ENCODE peak calls at places on chromosomes 6 and 20, in five cellular contexts. Y is stimulated activated naive CD8-positive, alpha-beta T cell treated with anti-CD3 and anti-CD28 coated beads, Interleukin-15, amount 100 ng/mL, for 72 hours; B is AG08396; W is SHP77 treated with DMSO at 0.1 percent for 48 hours; P is central memory CD4-positive, alpha-beta T cell. T is an unnamed sample.

GRCh38 chr6:11592289-11592906 is 54.8 kb downstream of the TMEM170B start:
- DNase-seq in P (no peak), B (no peak), Y (no peak), W (no peak), T (no peak)

GRCh38 chr20:54368578-54368977 is 106.8 kb upstream of the DOK5 start:
- DNase-seq in Y (no peak), B (no peak), P (no peak), W (no peak), T (no peak)

GRCh38 chr6:5084787-5085637 is at the start of gene PPP1R3G:
- DNase-seq in W (no peak), Y (peak), B (peak), P (no peak), T (no peak)

GRCh38 chr6:145789443-145789842 is 25.2 kb downstream of the FBXO30 start:
- DNase-seq in W (no peak), P (no peak), Y (no peak), B (peak), T (no peak)

GRCh38 chr6:37862415-37862814 is 42.9 kb downstream of the ZFAND3 start:
- DNase-seq in B (no peak), P (no peak), Y (no peak), W (no peak), T (no peak)

GRCh38 chr20:63946986-63947637 is 9.1 kb downstream of the UCKL1 start:
- DNase-seq in B (no peak), P (no peak), Y (no peak), W (no peak), T (no peak)

GRCh38 chr6:143734641-143735063 is 56.9 kb downstream of the PHACTR2 start:
- DNase-seq in B (no peak), Y (no peak), W (no peak), P (no peak), T (no peak)

GRCh38 chr20:20399705-20400104 is 31.8 kb downstream of the INSM1 start:
- DNase-seq in Y (no peak), W (no peak), P (no peak), B (no peak), T (no peak)

GRCh38 chr6:34671801-34672656 is 24.5 kb downstream of the ILRUN start:
- DNase-seq in W (no peak), B (peak), P (peak), Y (peak), T (no peak)

GRCh38 chr6:168097621-168098430 is 18.8 kb upstream of the FRMD1 start:
- DNase-seq in B (no peak), P (no peak), W (no peak), Y (no peak), T (no peak)

GRCh38 chr6:33288942-33289783 is at the start of the genes PFDN6 and WDR46:
- DNase-seq in W (peak), Y (peak), P (peak), B (peak), T (peak)

GRCh38 chr6:136209496-136209895 is 40.6 kb downstream of the MTFR2 start:
- DNase-seq in P (no peak), Y (no peak), W (no peak), B (no peak), T (no peak)

GRCh38 chr6:149750136-149750609 is 632 bp downstream of the PCMT1 start:
- DNase-seq in Y (peak), B (peak), W (peak), P (no peak), T (peak)

GRCh38 chr6:117267766-117268534 is 2.6 kb downstream of the VGLL2 start:
- DNase-seq in W (no peak), Y (no peak), B (no peak), P (no peak), T (no peak)

GRCh38 chr20:24109008-24109407 is 120.4 kb upstream of the GGTLC1 start:
- DNase-seq in Y (no peak), B (no peak), P (peak), W (no peak), T (no peak)

GRCh38 chr20:3686867-3687321 is 5.1 kb upstream of the ADAM33 start:
- DNase-seq in W (no peak), P (no peak), B (peak), Y (no peak), T (no peak)

GRCh38 chr6:98463629-98464028 is 370.7 kb upstream of the POU3F2 start:
- DNase-seq in Y (no peak), P (no peak), W (no peak), B (no peak), T (no peak)

GRCh38 chr20:36604952-36605308 is 649 bp upstream of the RAB5IF start:
- DNase-seq in B (no peak), Y (no peak), P (no peak), W (peak), T (no peak)

GRCh38 chr6:143774347-143774746 is 68.8 kb upstream of the LTV1 start:
- DNase-seq in Y (no peak), P (no peak), B (no peak), W (no peak), T (no peak)

GRCh38 chr20:50627747-50628146 is 63.6 kb downstream of the RIPOR3 start:
- DNase-seq in B (no peak), W (no peak), Y (no peak), P (no peak), T (no peak)

GRCh38 chr20:830011-830521 is 3.4 kb upstream of the FAM110A start:
- DNase-seq in W (no peak), P (no peak), B (no peak), Y (no peak), T (no peak)

GRCh38 chr20:50335105-50335504 is 144.5 kb downstream of the CEBPB start:
- DNase-seq in W (peak), B (no peak), P (no peak), Y (peak), T (no peak)

GRCh38 chr20:47888351-47888750 is 103.1 kb upstream of the SULF2 start:
- DNase-seq in P (no peak), B (no peak), W (no peak), Y (no peak), T (no peak)

GRCh38 chr6:168274046-168274952 is 45.3 kb downstream of the DACT2 start:
- DNase-seq in P (no peak), B (no peak), W (no peak), Y (no peak), T (no peak)

GRCh38 chr20:50433001-50433400 is 77.2 kb upstream of the PTPN1 start:
- DNase-seq in B (no peak), W (no peak), P (no peak), Y (no peak), T (no peak)

GRCh38 chr20:58344741-58345140 is 35.2 kb downstream of the RAB22A start:
- DNase-seq in B (peak), Y (no peak), W (no peak), P (no peak), T (no peak)

GRCh38 chr6:41163419-41163717 is 452 bp upstream of the TREM2 start:
- DNase-seq in P (no peak), W (no peak), B (no peak), Y (no peak), T (no peak)

GRCh38 chr20:61631770-61632169 is 379.7 kb downstream of the CDH4 start:
- DNase-seq in B (no peak), Y (no peak), W (no peak), P (no peak), T (no peak)

GRCh38 chr6:167763056-167763944 is 63.4 kb upstream of the AFDN start:
- DNase-seq in W (no peak), P (no peak), Y (no peak), B (no peak), T (no peak)

GRCh38 chr6:135325624-135326424 is 144.7 kb downstream of the MYB start:
- DNase-seq in B (no peak), W (no peak), P (no peak), Y (no peak), T (no peak)

GRCh38 chr6:97437087-97437486 is 154.1 kb upstream of the MMS22L start:
- DNase-seq in B (peak), W (peak), Y (no peak), P (no peak), T (no peak)

GRCh38 chr6:16483315-16483875 is 245.0 kb downstream of the GMPR start:
- DNase-seq in B (no peak), P (peak), Y (peak), W (no peak), T (no peak)

GRCh38 chr6:157868835-157869234 is 45.8 kb downstream of the SNX9 start:
- DNase-seq in Y (no peak), P (no peak), W (no peak), B (no peak), T (no peak)

GRCh38 chr20:25525857-25526256 is 59.5 kb downstream of the NINL start:
- DNase-seq in B (peak), Y (no peak), P (no peak), W (no peak), T (no peak)

GRCh38 chr6:135424385-135424784 is 73.2 kb downstream of the AHI1 start:
- DNase-seq in W (no peak), B (no peak), P (no peak), Y (no peak), T (no peak)

GRCh38 chr6:106256201-106256968 is 69.2 kb downstream of the ATG5 start:
- DNase-seq in P (no peak), B (no peak), Y (no peak), W (no peak), T (no peak)

GRCh38 chr6:50823130-50823920 is 4.7 kb downstream of the TFAP2B start:
- DNase-seq in Y (no peak), P (no peak), B (no peak), W (no peak), T (no peak)

T was measured in NCI-H2081 treated with DMSO at 0.1 percent for 48 hours.